ENCODE peak calls at places on chromosomes 4 and X, in four cellular contexts. H is mucosa of descending colon, E is endothelial cell, U is right lobe of liver. L is an unnamed sample.

GRCh38 chr4:6120361-6120760 is 80.0 kb downstream of the JAKMIP1 start:
- DNase-seq in H (no peak), E (no peak), U (no peak), L (no peak)

GRCh38 chr4:126850286-126850685 is 782.5 kb upstream of the INTU start:
- DNase-seq in H (no peak), E (no peak), U (no peak), L (no peak)

GRCh38 chr4:171880136-171880535 is 66.9 kb downstream of the GALNTL6 start:
- DNase-seq in H (no peak), E (no peak), U (no peak), L (no peak)

GRCh38 chr4:144955104-144955503 is 142.9 kb downstream of the ANAPC10 start:
- DNase-seq in H (no peak), E (no peak), U (no peak), L (no peak)

GRCh38 chr4:95095352-95095974 is 337.7 kb downstream of the BMPR1B start:
- DNase-seq in H (no peak), E (peak; percentile 15), U (no peak), L (no peak)

GRCh38 chr4:84887824-84888223 is 78.7 kb downstream of the WDFY3 start:
- DNase-seq in H (no peak), E (no peak), U (no peak), L (no peak)

GRCh38 chrX:121876316-121876715 is 828.9 kb downstream of the GLUD2 start:
- DNase-seq in H (no peak), E (no peak), U (no peak), L (no peak)

GRCh38 chrX:99603076-99603814 is 806.8 kb downstream of the PCDH19 start:
- DNase-seq in H (no peak), E (no peak), U (no peak), L (no peak)

GRCh38 chrX:73214366-73215094 is at the start of gene NAP1L2:
- DNase-seq in H (peak; percentile 27), E (peak; percentile 32), U (peak; percentile 41), L (peak; percentile 25)

GRCh38 chrX:72712094-72712755 is 1.9 kb downstream of the PHKA1 start:
- DNase-seq in H (no peak), E (no peak), U (no peak), L (no peak)

GRCh38 chr4:124325676-124326075 is 386.9 kb downstream of the ANKRD50 start:
- DNase-seq in H (no peak), E (no peak), U (no peak), L (no peak)

GRCh38 chrX:2540426-2540942 is 39.7 kb upstream of the DHRSX start:
- DNase-seq in H (no peak), E (no peak), U (no peak), L (no peak)

GRCh38 chrX:136586386-136586785 is 54.4 kb downstream of the VGLL1 start:
- DNase-seq in H (peak; percentile 24), E (no peak), U (no peak), L (no peak)

GRCh38 chr4:73853246-73853704 is at the start of gene PF4V1:
- DNase-seq in H (peak; percentile 33), E (no peak), U (no peak), L (no peak)

GRCh38 chr4:147772459-147772969 is 40.6 kb downstream of the ARHGAP10 start:
- DNase-seq in H (no peak), E (no peak), U (no peak), L (no peak)

GRCh38 chrX:11321986-11322385 is 28.8 kb downstream of the AMELX start:
- DNase-seq in H (no peak), E (no peak), U (no peak), L (no peak)

GRCh38 chrX:23822397-23822796 is 39.4 kb downstream of the SAT1 start:
- DNase-seq in H (no peak), E (no peak), U (no peak), L (no peak)

GRCh38 chr4:38189445-38189844 is 229.2 kb downstream of the PTTG2 start:
- DNase-seq in H (no peak), E (no peak), U (no peak), L (no peak)

GRCh38 chr4:75633846-75634245 is 3.5 kb upstream of the CDKL2 start:
- DNase-seq in H (no peak), E (no peak), U (no peak), L (no peak)

GRCh38 chr4:163353054-163353453 is 9.4 kb downstream of the NPY5R start:
- DNase-seq in H (no peak), E (no peak), U (no peak), L (no peak)

GRCh38 chr4:163350672-163351071 is 7.0 kb downstream of the NPY5R start:
- DNase-seq in H (no peak), E (no peak), U (no peak), L (no peak)

DNA sequence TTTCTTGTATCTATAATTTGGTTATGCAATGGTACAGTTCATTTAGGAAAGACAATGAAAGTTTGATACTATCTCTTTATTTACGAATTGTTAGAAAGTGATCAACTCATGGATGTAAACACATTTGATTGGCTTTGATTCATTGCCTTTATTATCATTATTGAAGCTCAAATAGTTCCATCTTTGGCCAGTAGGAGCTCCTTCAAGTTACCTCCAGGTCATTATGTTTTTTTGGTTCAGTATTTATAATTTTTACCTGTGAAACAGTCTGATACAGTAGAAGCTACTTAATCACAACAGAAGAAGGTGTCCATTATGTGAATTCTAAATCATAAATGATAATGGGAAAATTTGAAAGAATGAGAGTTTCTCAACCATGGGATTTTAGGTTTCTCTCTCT is 12.4 kb downstream of the NPY5R start:
- DNase-seq in H (no peak), E (no peak), U (no peak), L (no peak)
- TF ChIP-seq CTCF in H (no peak), E (peak; percentile 42), U (no peak), L (peak; percentile 29)

GRCh38 chr4:20538922-20539321 is 161.3 kb upstream of the PACRGL start:
- DNase-seq in H (no peak), E (no peak), U (no peak), L (no peak)

GRCh38 chr4:20543131-20543530 is 157.1 kb upstream of the PACRGL start:
- DNase-seq in H (no peak), E (no peak), U (no peak), L (no peak)

GRCh38 chr4:20544645-20545044 is 155.6 kb upstream of the PACRGL start:
- DNase-seq in H (no peak), E (no peak), U (no peak), L (no peak)
- TF ChIP-seq CTCF in H (no peak), E (peak; percentile 66), U (peak; percentile 52), L (peak; percentile 79)

GRCh38 chr4:136992032-136992431 is 540.3 kb downstream of the PCDH18 start:
- DNase-seq in H (no peak), E (no peak), U (no peak), L (no peak)
- TF ChIP-seq CTCF in H (no peak), E (no peak), U (no peak), L (no peak)

GRCh38 chrX:63430026-63430425 is 78.9 kb upstream of the SPIN4 start:
- DNase-seq in H (no peak), E (no peak), U (no peak), L (no peak)
- TF ChIP-seq CTCF in H (no peak), E (no peak), U (no peak), L (no peak)

GRCh38 chr4:25533237-25533636 is 122.4 kb upstream of the SLC34A2 start:
- DNase-seq in H (no peak), E (no peak), U (no peak), L (no peak)

GRCh38 chr4:25532579-25532978 is 123.1 kb upstream of the SLC34A2 start:
- DNase-seq in H (no peak), E (no peak), U (no peak), L (no peak)

GRCh38 chr4:25535278-25535677 is 120.4 kb upstream of the SLC34A2 start:
- DNase-seq in H (no peak), E (no peak), U (no peak), L (no peak)

GRCh38 chr4:25528391-25528790 is 127.3 kb upstream of the SLC34A2 start:
- DNase-seq in H (no peak), E (no peak), U (no peak), L (no peak)

DNA sequence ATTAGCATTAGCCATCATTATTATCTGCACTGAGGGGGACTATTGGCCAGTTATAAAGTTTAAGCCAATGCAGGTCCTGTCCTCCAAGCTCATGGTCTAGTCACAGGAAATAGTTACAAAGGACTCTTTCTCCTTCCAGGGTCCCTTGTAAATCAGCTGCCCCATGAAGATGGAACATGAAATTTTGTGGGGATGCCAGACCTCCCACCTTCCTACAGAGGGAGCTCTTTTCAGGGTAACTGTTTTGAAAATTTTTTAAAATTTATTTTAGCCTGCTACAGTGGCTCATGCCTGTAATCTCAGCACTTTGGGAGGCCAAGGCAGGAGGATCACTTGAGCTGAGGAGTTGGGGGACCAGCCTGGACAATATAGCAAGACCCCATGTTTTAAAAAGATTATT is 124.4 kb upstream of the SLC34A2 start:
- DNase-seq in H (no peak), E (no peak), U (no peak), L (no peak)
- TF ChIP-seq CTCF in H (no peak), E (peak; percentile 55), U (no peak), L (peak; percentile 46)

GRCh38 chr4:90030953-90031352 is 96.2 kb upstream of the CCSER1 start:
- DNase-seq in H (peak; percentile 27), E (no peak), U (no peak), L (no peak)
- TF ChIP-seq CTCF in H (no peak), E (no peak), U (no peak), L (peak; percentile 47)

GRCh38 chrX:13994104-13994503 is 35.6 kb downstream of the GEMIN8 start:
- DNase-seq in H (no peak), E (no peak), U (no peak), L (no peak)
- TF ChIP-seq CTCF in H (no peak), E (no peak), U (no peak), L (no peak)

DNA sequence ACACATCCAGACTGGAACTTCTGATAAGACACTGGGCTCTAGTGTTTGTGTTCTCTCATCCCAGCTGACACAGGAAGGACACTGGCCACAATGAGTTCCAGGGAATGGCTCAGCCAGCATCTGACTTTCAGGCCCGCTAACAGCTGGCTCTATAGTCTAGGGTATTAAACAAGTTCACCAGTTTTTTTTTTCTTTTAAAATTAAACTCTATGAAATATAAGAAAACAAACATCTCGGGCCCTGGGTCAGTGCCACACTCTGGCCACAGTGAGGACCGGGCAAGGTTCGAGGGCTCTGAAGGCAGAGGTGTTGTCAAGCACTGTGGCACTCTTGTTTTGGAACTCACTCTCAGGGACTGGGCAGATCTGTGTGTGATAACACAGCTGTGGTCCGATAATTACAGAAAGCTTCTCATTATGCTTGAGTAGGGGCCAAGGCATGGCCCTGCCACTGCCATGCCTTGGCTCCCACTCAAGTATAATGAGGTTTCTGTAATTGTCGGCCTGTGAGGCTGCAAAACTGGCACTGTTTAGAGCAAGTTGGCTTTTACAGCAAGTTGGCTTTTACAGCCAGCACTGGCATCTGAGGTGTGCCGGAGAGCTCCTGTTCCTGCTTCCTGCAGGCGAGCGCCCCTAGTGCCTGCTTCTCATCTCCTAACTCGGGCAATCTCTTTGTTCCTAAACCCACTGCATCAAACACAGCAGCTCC is 62.8 kb downstream of the PPP1R2C start:
- DNase-seq in H (peak; percentile 77), E (peak; percentile 41), U (peak; percentile 62), L (peak; percentile 57)
- TF ChIP-seq CTCF in H (peak; percentile 35), E (no peak), U (peak; percentile 30), L (peak; percentile 73)

GRCh38 chr4:4248036-4248884 is at the start of gene TMEM128:
- DNase-seq in H (peak; percentile 97), E (peak; percentile 87), U (peak; percentile 95), L (peak; percentile 88)
- TF ChIP-seq CTCF in H (no peak), E (no peak), U (peak; percentile 13), L (peak; percentile 37)

L was measured in neural crest cell.